ENCODE peak calls at places on chromosomes 11 and 22, in eight cellular contexts. L, U, W, R, Y, C, N and J are unnamed samples.

GRCh38 chr11:21180194-21180593 is 510.8 kb downstream of the NELL1 start:
- DNase-seq in L (no peak), U (no peak), W (no peak), R (no peak), Y (no peak), C (no peak), N (no peak), J (no peak)

GRCh38 chr22:44358723-44359440 is 46.1 kb upstream of the SHISAL1 start:
- DNase-seq in L (no peak), U (peak; percentile 34), W (no peak), R (no peak), Y (no peak), C (peak; percentile 54), N (no peak), J (peak; percentile 72)

GRCh38 chr11:59112494-59112893 is 5.5 kb downstream of the FAM111B start:
- DNase-seq in L (no peak), U (no peak), W (no peak), R (no peak), Y (no peak), C (no peak), N (peak; percentile 39), J (no peak)

GRCh38 chr11:47234669-47235075 is 13.9 kb downstream of the ACP2 start:
- DNase-seq in L (no peak), U (no peak), W (peak; percentile 24), R (no peak), Y (peak; percentile 88), C (no peak), N (peak; percentile 13), J (peak; percentile 85)

GRCh38 chr11:117597083-117597482 is 199.9 kb downstream of the DSCAML1 start:
- DNase-seq in L (peak; percentile 66), U (peak; percentile 75), W (peak; percentile 14), R (peak; percentile 85), Y (peak; percentile 13), C (peak; percentile 74), N (peak; percentile 32), J (peak; percentile 26)

GRCh38 chr22:49934144-49934890 is 15.9 kb downstream of the CRELD2 start:
- DNase-seq in L (no peak), U (peak; percentile 92), W (peak; percentile 44), R (no peak), Y (peak; percentile 84), C (peak; percentile 88), N (peak; percentile 12), J (peak; percentile 85)

GRCh38 chr11:27380796-27381195 is 17.8 kb upstream of the CCDC34 start:
- DNase-seq in L (no peak), U (no peak), W (no peak), R (no peak), Y (no peak), C (no peak), N (no peak), J (no peak)

GRCh38 chr11:30889116-30889765 is 303.1 kb upstream of the MPPED2 start:
- DNase-seq in L (no peak), U (no peak), W (peak; percentile 65), R (no peak), Y (no peak), C (no peak), N (peak; percentile 45), J (no peak)

GRCh38 chr11:73258104-73258684 is 13.9 kb upstream of the P2RY6 start:
- DNase-seq in L (no peak), U (no peak), W (no peak), R (no peak), Y (no peak), C (peak; percentile 20), N (no peak), J (no peak)

GRCh38 chr11:19843106-19843505 is 130.5 kb downstream of the NAV2 start:
- DNase-seq in L (no peak), U (no peak), W (no peak), R (no peak), Y (no peak), C (no peak), N (no peak), J (no peak)

GRCh38 chr11:130246719-130247118 is 68.0 kb downstream of the ZBTB44 start:
- DNase-seq in L (no peak), U (no peak), W (peak; percentile 48), R (no peak), Y (no peak), C (no peak), N (peak; percentile 77), J (no peak)

GRCh38 chr11:7442588-7443215 is 42.6 kb upstream of the OLFML1 start:
- DNase-seq in L (peak; percentile 65), U (peak; percentile 74), W (peak; percentile 2), R (peak; percentile 84), Y (peak; percentile 72), C (peak; percentile 81), N (peak; percentile 31), J (peak; percentile 77)

GRCh38 chr22:27726726-27727449 is 74.7 kb downstream of the MN1 start:
- DNase-seq in L (no peak), U (peak; percentile 67), W (peak; percentile 79), R (peak; percentile 44), Y (no peak), C (peak; percentile 90), N (peak; percentile 34), J (peak; percentile 75)

GRCh38 chr11:46382644-46383403 is 1.4 kb downstream of the MDK start:
- DNase-seq in L (no peak), U (no peak), W (no peak), R (peak; percentile 89), Y (peak; percentile 43), C (peak; percentile 61), N (peak; percentile 46), J (peak; percentile 56)

GRCh38 chr22:29523761-29524160 is 29.8 kb downstream of the THOC5 start:
- DNase-seq in L (no peak), U (no peak), W (no peak), R (no peak), Y (no peak), C (no peak), N (no peak), J (no peak)

GRCh38 chr11:65911682-65912568 is 6.9 kb downstream of the C11orf68 start:
- DNase-seq in L (no peak), U (no peak), W (peak; percentile 57), R (peak; percentile 84), Y (no peak), C (peak; percentile 80), N (peak; percentile 87), J (peak; percentile 85)

GRCh38 chr11:120229451-120230424 is 10.2 kb upstream of the POU2F3 start:
- DNase-seq in L (no peak), U (no peak), W (no peak), R (peak; percentile 76), Y (no peak), C (peak; percentile 51), N (peak; percentile 29), J (no peak)

GRCh38 chr22:35310556-35311550 is 11.2 kb downstream of the TOM1 start:
- DNase-seq in L (no peak), U (peak; percentile 56), W (no peak), R (peak; percentile 27), Y (peak; percentile 13), C (no peak), N (no peak), J (no peak)

GRCh38 chr11:95566151-95566670 is 223.4 kb downstream of the FAM76B start:
- DNase-seq in L (no peak), U (no peak), W (peak; percentile 16), R (no peak), Y (no peak), C (no peak), N (no peak), J (no peak)

GRCh38 chr22:34111210-34111824 is 191.0 kb upstream of the LARGE1 start:
- DNase-seq in L (peak; percentile 20), U (no peak), W (no peak), R (peak; percentile 80), Y (peak; percentile 30), C (no peak), N (no peak), J (peak; percentile 64)

GRCh38 chr11:3866206-3866605 is 10.7 kb downstream of the STIM1 start:
- DNase-seq in L (no peak), U (peak; percentile 84), W (no peak), R (peak; percentile 17), Y (no peak), C (no peak), N (no peak), J (no peak)

GRCh38 chr11:57764527-57764926 is 2.9 kb downstream of the CTNND1 start:
- DNase-seq in L (no peak), U (no peak), W (no peak), R (no peak), Y (no peak), C (no peak), N (no peak), J (no peak)
- H3K4me3 ChIP-seq in L (no peak overlapping the region), U (peak overlapping the region; percentile 57), W (peak overlapping the region; percentile 95), R (peak overlapping the region; percentile 62), Y (peak overlapping the region; percentile 41), C (peak overlapping the region; percentile 100), N (peak overlapping the region; percentile 99), J (peak overlapping the region; percentile 63)

GRCh38 chr11:57482782-57483569 is 22.6 kb downstream of the RTN4RL2 start:
- DNase-seq in L (peak; percentile 55), U (peak; percentile 74), W (no peak), R (peak; percentile 88), Y (no peak), C (peak; percentile 80), N (peak; percentile 21), J (no peak)
- H3K4me3 ChIP-seq in L (peak overlapping the region; percentile 83), U (peak overlapping the region; percentile 14), W (no peak overlapping the region), R (peak overlapping the region; percentile 93), Y (no peak overlapping the region), C (peak overlapping the region; percentile 4), N (peak overlapping the region; percentile 35), J (peak overlapping the region; percentile 20)

DNA sequence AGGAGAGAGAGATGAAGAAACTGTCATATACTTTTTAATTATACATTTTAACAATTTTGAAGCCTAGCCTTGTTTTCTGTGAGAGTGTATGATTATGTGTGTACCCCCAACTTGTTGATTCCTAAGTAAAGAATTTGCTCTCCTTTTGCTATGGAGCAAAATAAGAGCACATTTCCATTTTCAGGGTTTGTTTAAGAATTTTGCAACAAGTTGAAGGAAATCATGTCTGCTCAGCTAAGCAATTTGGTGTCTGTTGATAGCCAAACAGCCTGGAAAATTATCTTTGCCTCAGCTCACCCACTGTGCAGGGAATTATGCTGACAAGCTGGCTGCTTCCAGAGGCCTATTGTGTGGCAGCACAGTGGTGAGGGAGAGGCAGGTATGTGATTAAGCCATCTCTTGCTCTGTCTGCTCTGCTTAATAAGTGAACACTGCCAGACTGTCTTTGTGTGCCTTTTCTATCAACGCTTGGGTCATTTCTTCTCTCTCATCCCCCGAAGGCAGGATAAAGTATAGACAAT is 135.1 kb upstream of the TTC12 start:
- DNase-seq in L (peak; percentile 41), U (no peak), W (no peak), R (no peak), Y (no peak), C (no peak), N (no peak), J (no peak)
- H3K4me3 ChIP-seq in L (no peak overlapping the region), U (no peak overlapping the region), W (no peak overlapping the region), R (no peak overlapping the region), Y (no peak overlapping the region), C (no peak overlapping the region), N (no peak overlapping the region), J (no peak overlapping the region)

DNA sequence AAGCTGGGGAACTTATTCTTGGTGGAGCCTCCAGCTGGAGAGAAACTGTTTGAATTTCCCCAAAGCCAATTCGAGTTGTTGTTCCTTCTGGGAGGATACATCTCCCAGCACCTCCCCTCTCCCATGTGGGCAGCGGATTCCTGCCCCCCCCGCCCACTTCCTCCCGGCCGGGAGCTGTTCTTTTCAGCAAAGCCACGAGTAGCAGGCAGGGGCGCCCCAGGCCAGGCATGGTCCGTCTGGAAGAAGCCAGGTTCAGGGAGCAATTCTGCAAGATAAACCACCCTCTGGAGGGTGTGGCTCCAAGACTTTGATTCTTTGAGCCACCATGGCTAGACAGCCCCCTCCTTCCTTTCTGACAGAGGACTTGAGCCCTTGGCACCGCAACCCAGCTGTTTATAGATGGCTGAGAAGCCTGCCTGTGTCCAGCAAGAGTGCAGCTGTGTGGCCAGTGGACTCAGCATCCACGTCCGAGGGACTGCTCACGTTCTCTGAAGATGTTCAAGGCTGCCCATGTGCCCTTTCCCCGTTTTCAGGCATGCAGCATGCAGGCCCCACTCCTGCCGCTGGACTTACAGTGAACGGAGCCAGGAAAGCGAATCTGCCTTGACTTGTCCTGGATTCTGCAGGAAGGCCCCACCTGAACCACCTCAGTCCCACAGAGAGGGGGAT is 170.3 kb downstream of the CTTN start:
- DNase-seq in L (no peak), U (peak; percentile 67), W (peak; percentile 20), R (peak; percentile 74), Y (no peak), C (peak; percentile 83), N (peak; percentile 24), J (no peak)
- H3K4me3 ChIP-seq in L (no peak overlapping the region), U (peak overlapping the region; percentile 48), W (peak overlapping the region; percentile 45), R (no peak overlapping the region), Y (no peak overlapping the region), C (peak overlapping the region; percentile 45), N (peak overlapping the region; percentile 45), J (peak overlapping the region; percentile 54)